ENCODE peak calls at places on chromosomes 2 and 18, in four cellular contexts. J is HL-60, Z is upper lobe of left lung, W is stomach. Y is an unnamed sample.

GRCh38 chr2:176814740-176815367 is 397.7 kb upstream of the HNRNPA3 start:
- DNase-seq in J (no peak), Z (no peak), W (no peak), Y (no peak)

GRCh38 chr2:60480089-60480773 is 73.2 kb downstream of the BCL11A start:
- DNase-seq in J (no peak), Z (peak; percentile 56), W (peak; percentile 57), Y (no peak)

GRCh38 chr2:74019516-74019915 is 34.8 kb downstream of the TET3 start:
- DNase-seq in J (no peak), Z (no peak), W (no peak), Y (no peak)

GRCh38 chr2:168087406-168087805 is 160.0 kb downstream of the STK39 start:
- DNase-seq in J (no peak), Z (no peak), W (no peak), Y (no peak)

GRCh38 chr18:62457830-62458229 is 65.0 kb upstream of the ZCCHC2 start:
- DNase-seq in J (no peak), Z (no peak), W (no peak), Y (no peak)

GRCh38 chr2:30629866-30630265 is 177.4 kb downstream of the CAPN13 start:
- DNase-seq in J (no peak), Z (no peak), W (no peak), Y (no peak)

GRCh38 chr2:166375205-166375735 is 474 bp downstream of the SCN9A start:
- DNase-seq in J (no peak), Z (peak; percentile 44), W (no peak), Y (no peak)

GRCh38 chr2:41206004-41206403 is 754.1 kb upstream of the SLC8A1 start:
- DNase-seq in J (no peak), Z (no peak), W (no peak), Y (no peak)

GRCh38 chr2:169808211-169808610 is 9.5 kb downstream of the SSB start:
- DNase-seq in J (no peak), Z (no peak), W (no peak), Y (no peak)

GRCh38 chr2:30756051-30756719 is 51.1 kb downstream of the CAPN13 start:
- DNase-seq in J (no peak), Z (no peak), W (no peak), Y (peak; percentile 66)

GRCh38 chr2:75309596-75310290 is 110.4 kb upstream of the TACR1 start:
- DNase-seq in J (no peak), Z (no peak), W (no peak), Y (no peak)

GRCh38 chr2:173656086-173656485 is 301.4 kb downstream of the CDCA7 start:
- DNase-seq in J (no peak), Z (no peak), W (no peak), Y (no peak)

GRCh38 chr2:188235364-188235763 is 56.3 kb upstream of the GULP1 start:
- DNase-seq in J (no peak), Z (no peak), W (no peak), Y (no peak)

GRCh38 chr18:6434987-6435709 is 20.4 kb upstream of the L3MBTL4 start:
- DNase-seq in J (no peak), Z (no peak), W (no peak), Y (no peak)

GRCh38 chr18:36692909-36693308 is 135.9 kb downstream of the TPGS2 start:
- DNase-seq in J (no peak), Z (no peak), W (no peak), Y (no peak)

GRCh38 chr18:41396211-41396610 is 558.8 kb upstream of the PIK3C3 start:
- DNase-seq in J (no peak), Z (no peak), W (no peak), Y (no peak)

GRCh38 chr2:23380562-23381065 is 4.4 kb upstream of the KLHL29 start:
- DNase-seq in J (no peak), Z (peak; percentile 39), W (no peak), Y (no peak)

GRCh38 chr2:1839066-1839756 is 94.9 kb upstream of the PXDN start:
- DNase-seq in J (no peak), Z (no peak), W (no peak), Y (no peak)

GRCh38 chr2:239200646-239201530 is 199.9 kb downstream of the HDAC4 start:
- DNase-seq in J (no peak), Z (no peak), W (no peak), Y (peak; percentile 33)

GRCh38 chr2:95380731-95381130 is 21.8 kb upstream of the FAHD2A start:
- DNase-seq in J (no peak), Z (no peak), W (no peak), Y (no peak)

GRCh38 chr2:25557179-25558036 is 116.0 kb downstream of the DTNB start:
- DNase-seq in J (peak; percentile 69), Z (no peak), W (no peak), Y (no peak)

DNA sequence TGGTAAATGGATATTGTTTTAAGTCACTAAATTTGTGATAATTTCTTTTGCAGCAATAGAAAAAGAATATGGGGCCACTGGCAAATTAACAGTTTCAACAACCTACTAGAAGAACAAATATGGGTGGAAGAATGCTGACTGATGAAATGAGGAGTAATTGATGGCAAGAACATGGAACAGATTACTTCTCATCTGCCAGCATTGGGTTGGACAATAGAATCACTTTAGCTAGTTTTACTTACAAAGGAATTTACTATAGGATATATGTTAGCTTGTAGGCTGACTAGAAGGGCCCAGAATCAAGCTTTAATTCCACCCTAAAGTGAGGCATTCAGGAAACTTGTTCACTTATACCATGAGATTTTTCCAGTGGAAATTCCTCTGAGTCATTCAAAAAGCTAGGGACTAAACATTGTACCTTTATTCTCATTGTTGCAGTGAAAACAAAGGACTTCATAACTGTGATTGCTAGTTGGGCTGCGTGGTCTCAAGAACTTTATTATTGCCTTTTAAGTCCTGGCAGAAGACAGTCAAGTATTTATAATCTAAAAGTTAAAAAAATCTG is 5.0 kb upstream of the ZSWIM2 start:
- DNase-seq in J (no peak), Z (no peak), W (no peak), Y (no peak)
- TF ChIP-seq POLR2AphosphoS5 in J (no peak), Z (no peak), W (no peak), Y (no peak)

GRCh38 chr2:207716061-207716460 is 4.6 kb downstream of the CCNYL1 start:
- DNase-seq in J (no peak), Z (no peak), W (no peak), Y (no peak)

GRCh38 chr2:207706936-207707860 is 4.2 kb upstream of the CCNYL1 start:
- DNase-seq in J (no peak), Z (no peak), W (no peak), Y (no peak)

GRCh38 chr2:207711750-207712487 is 479 bp downstream of the CCNYL1 start:
- DNase-seq in J (peak; percentile 26), Z (peak; percentile 58), W (peak; percentile 68), Y (peak; percentile 56)

DNA sequence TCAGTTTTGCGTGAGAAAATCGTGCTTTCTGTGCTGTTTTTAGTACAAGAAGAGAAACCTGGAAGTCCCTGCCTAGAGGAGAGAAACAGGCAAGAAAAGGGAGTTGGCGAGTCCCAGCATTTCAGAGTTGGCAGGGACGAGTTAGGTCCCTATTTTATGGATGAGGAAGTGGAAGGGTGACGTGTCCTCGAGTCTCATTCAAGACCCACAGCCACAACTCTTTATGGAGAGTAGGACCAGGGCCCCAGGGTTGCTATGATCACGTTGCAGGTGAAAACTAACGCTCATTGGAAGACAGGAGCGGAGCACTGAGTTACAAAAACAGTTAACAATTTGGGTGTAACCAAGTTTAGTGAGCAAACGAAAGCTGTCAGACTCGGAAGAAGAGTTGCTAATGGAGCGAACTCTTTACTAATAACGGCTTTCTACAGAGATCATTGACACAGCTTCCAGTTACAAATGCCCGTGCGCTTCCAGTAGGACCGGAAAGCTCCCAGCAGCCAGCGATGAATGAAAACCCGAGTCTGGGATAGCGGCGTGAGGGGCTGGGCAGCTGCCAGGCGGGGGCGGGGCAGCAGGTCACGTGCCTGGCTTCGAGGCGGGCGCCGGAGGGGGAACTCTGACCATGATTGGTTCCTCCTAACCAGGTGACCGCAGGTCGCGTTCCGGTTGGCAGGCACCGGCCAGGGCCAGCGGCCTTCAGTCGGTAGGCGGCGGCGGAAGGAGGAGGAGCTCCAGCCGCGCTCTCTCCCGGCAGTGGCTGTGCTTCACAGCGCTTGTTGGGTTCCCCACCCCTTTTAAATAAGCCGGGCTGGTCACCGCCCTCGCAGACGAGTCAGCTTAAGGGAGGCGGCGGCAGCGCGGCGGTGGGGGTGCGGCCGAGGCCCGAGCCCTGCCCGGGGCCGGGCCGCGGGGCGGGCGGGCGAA is at the start of gene CCNYL1:
- DNase-seq in J (peak; percentile 96), Z (peak; percentile 100), W (peak; percentile 99), Y (peak; percentile 98)
- TF ChIP-seq CTCF in J (no peak), Z (peak; percentile 64), W (peak; percentile 5), Y (peak; percentile 42)

GRCh38 chr2:100109986-100110980 is 32.1 kb downstream of the AFF3 start:
- DNase-seq in J (no peak), Z (no peak), W (no peak), Y (no peak)
- TF ChIP-seq POLR2AphosphoS5 in J (no peak), Z (no peak), W (no peak), Y (no peak)

GRCh38 chr2:71548589-71549485 is 95.5 kb downstream of the DYSF start:
- DNase-seq in J (peak; percentile 28), Z (peak; percentile 69), W (peak; percentile 70), Y (peak; percentile 40)
- TF ChIP-seq CTCF in J (peak; percentile 51), Z (peak; percentile 89), W (peak; percentile 82), Y (peak; percentile 66)

DNA sequence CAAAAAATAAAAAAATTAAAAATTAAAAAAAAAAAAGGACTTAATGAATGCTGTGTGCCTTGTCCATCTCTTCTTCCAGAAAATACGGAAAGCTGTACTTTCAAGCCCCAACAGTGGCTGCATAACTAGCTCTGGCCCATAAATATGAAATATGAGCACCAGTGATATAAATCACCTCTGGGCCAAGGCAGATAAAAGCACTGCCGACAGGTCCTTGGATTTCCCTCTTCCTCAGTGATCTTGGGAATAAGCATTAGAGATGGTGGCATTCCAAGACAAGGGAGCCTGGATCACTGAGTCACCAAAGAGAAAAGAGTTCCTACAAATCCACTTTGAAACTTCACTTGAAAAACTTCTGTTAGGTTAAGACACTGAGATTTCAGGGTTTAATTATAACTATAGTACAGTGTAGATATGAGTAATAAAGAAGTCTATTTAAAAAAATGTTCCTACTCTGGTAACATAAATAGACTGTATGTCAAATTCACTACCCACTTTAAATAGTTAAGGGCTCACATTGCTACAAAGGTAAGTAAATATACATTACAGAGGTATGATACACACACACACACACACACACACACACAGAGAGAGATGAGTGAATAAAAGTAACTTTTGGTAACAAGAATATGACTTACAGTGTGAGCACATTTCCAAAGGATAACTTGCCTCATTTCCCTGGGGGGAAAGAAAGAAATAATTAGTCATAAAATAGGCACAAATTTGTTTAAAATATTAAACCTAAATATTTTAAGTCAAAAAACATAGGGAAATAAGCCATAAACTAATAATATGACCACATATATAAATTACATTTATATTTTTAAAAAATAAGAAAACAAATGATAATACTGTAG is 35.6 kb downstream of the PPP3R1 start:
- DNase-seq in J (no peak), Z (no peak), W (no peak), Y (no peak)
- TF ChIP-seq POLR2AphosphoS5 in J (no peak), Z (no peak), W (no peak), Y (no peak)

Y was measured in breast epithelium.